ENCODE peak calls at places on chromosome 17, in ten cellular contexts. W, K, C, J, P, B, M, V, O and S are unnamed samples.

GRCh38 chr17:75109407-75110236 is at the start of gene ARMC7:
- DNase-seq in K (peak), W (peak), M (peak), B (peak), V (peak), P (peak), O (peak), J (peak), C (peak), S (peak)

GRCh38 chr17:20234266-20234665 is 225.1 kb downstream of the SPECC1 start:
- DNase-seq in B (no peak), V (no peak), O (peak), J (no peak), M (peak), W (no peak), P (peak), K (no peak), C (no peak), S (no peak)

GRCh38 chr17:2689411-2690164 is 22.0 kb downstream of the CLUH start:
- DNase-seq in C (peak), B (no peak), K (no peak), P (peak), W (no peak), J (no peak), O (peak), M (peak), V (peak), S (no peak)

GRCh38 chr17:44932526-44933097 is 15.0 kb downstream of the KIF18B start:
- DNase-seq in O (no peak), W (no peak), B (no peak), K (no peak), C (peak), V (no peak), P (no peak), M (no peak), J (no peak), S (peak)

GRCh38 chr17:40306395-40306794 is 2.6 kb upstream of the RARA start:
- DNase-seq in K (no peak), W (peak), C (no peak), J (no peak), M (no peak), P (no peak), V (no peak), O (no peak), B (no peak), S (no peak)

GRCh38 chr17:66727634-66728570 is 107.0 kb upstream of the CACNG5 start:
- DNase-seq in K (peak), V (no peak), W (peak), B (peak), J (peak), P (no peak), C (peak), M (no peak), O (peak), S (peak)

GRCh38 chr17:74337834-74338500 is 11.9 kb downstream of the KIF19 start:
- DNase-seq in J (no peak), P (no peak), O (no peak), K (no peak), B (no peak), V (no peak), C (peak), W (no peak), M (no peak), S (no peak)

GRCh38 chr17:50064253-50064991 is 8.5 kb downstream of the ITGA3 start:
- DNase-seq in M (no peak), V (peak), J (peak), C (no peak), B (no peak), W (peak), K (peak), O (no peak), P (no peak), S (peak)

GRCh38 chr17:81027591-81028505 is 7.1 kb upstream of the BAIAP2 start:
- DNase-seq in V (no peak), C (no peak), K (no peak), M (no peak), J (no peak), B (no peak), O (no peak), P (no peak), W (no peak), S (no peak)

GRCh38 chr17:44203731-44204452 is 4.2 kb upstream of the ATXN7L3 start:
- DNase-seq in M (peak), P (peak), K (no peak), J (peak), W (peak), V (no peak), B (no peak), O (peak), C (no peak), S (no peak)

GRCh38 chr17:68591583-68591982 is 9.6 kb downstream of the FAM20A start:
- DNase-seq in B (no peak), J (no peak), C (no peak), M (no peak), W (peak), V (peak), K (peak), O (no peak), P (no peak), S (no peak)

GRCh38 chr17:42519546-42520444 is 16.2 kb upstream of the NAGLU start:
- DNase-seq in B (peak), W (peak), V (peak), J (peak), O (no peak), K (peak), M (no peak), C (peak), P (no peak), S (peak)

GRCh38 chr17:79705674-79706073 is 25.1 kb upstream of the ENPP7 start:
- DNase-seq in M (no peak), O (no peak), V (no peak), W (no peak), C (no peak), K (no peak), B (no peak), P (no peak), J (no peak), S (no peak)

GRCh38 chr17:8893059-8893458 is 25.6 kb upstream of the PIK3R6 start:
- DNase-seq in K (no peak), V (no peak), B (no peak), J (no peak), W (no peak), C (no peak), M (no peak), P (no peak), O (no peak), S (no peak)

GRCh38 chr17:28811594-28812135 is 30.9 kb downstream of the FAM222B start:
- DNase-seq in P (no peak), V (no peak), K (no peak), C (no peak), W (peak), J (peak), M (no peak), B (no peak), O (no peak), S (no peak)

GRCh38 chr17:71334041-71334781 is 786.6 kb upstream of the SOX9 start:
- DNase-seq in P (no peak), J (no peak), M (no peak), C (no peak), B (no peak), W (peak), O (no peak), V (no peak), K (no peak), S (no peak)